ENCODE peak calls at places on chromosomes 1 and 21, in ten cellular contexts. R is HuH-7.5; Y is foreskin fibroblast; C is kidney glomerular epithelial cell; N is heart right ventricle; P is activated CD8-positive, alpha-beta memory T cell treated with anti-CD3 and anti-CD28 coated beads, Interleukin-2, amount 50 U/mL, for 48 hours; M is AG10803; L is WTC11; X is A172; T is brain microvascular endothelial cell. F is an unnamed sample.

GRCh38 chr1:225539069-225539468 is 111.2 kb upstream of the LBR start:
- DNase-seq in P (no peak), M (peak; percentile 8), Y (no peak), T (no peak), X (no peak), L (no peak), R (no peak), N (no peak), C (no peak), F (no peak)

GRCh38 chr1:8040586-8040985 is 14.5 kb upstream of the ERRFI1 start:
- DNase-seq in X (peak; percentile 93), T (peak; percentile 97), R (peak; percentile 32), L (no peak), M (peak; percentile 95), C (peak; percentile 95), Y (peak; percentile 97), P (no peak), N (peak; percentile 23), F (no peak)

GRCh38 chr1:202367200-202367742 is 18.8 kb downstream of the PPP1R12B start:
- DNase-seq in R (no peak), N (no peak), X (no peak), P (no peak), M (peak; percentile 93), C (no peak), L (no peak), T (no peak), Y (peak; percentile 50), F (no peak)

GRCh38 chr21:44735821-44736220 is 24.4 kb upstream of the TSPEAR start:
- DNase-seq in N (no peak), X (no peak), R (no peak), P (no peak), T (no peak), C (no peak), M (no peak), L (no peak), Y (no peak), F (no peak)

GRCh38 chr1:46595127-46595526 is 8.9 kb downstream of the MKNK1 start:
- DNase-seq in M (no peak), N (peak; percentile 66), P (no peak), X (no peak), L (no peak), C (no peak), R (no peak), T (no peak), Y (no peak), F (no peak)

GRCh38 chr1:39970274-39970673 is 15.3 kb downstream of the MFSD2A start:
- DNase-seq in L (no peak), Y (no peak), M (no peak), P (no peak), N (no peak), X (no peak), R (no peak), C (no peak), T (no peak), F (peak; percentile 88)

GRCh38 chr1:161993576-161993975 is 30.1 kb downstream of the OLFML2B start:
- DNase-seq in Y (no peak), T (no peak), R (no peak), N (no peak), L (no peak), P (no peak), M (no peak), C (no peak), X (no peak), F (no peak)

GRCh38 chr1:99681583-99681982 is 35.7 kb downstream of the PALMD start:
- DNase-seq in Y (no peak), N (no peak), P (no peak), C (no peak), L (no peak), T (peak; percentile 27), R (no peak), M (no peak), X (peak; percentile 37), F (no peak)

GRCh38 chr1:30888391-30888790 is 20.2 kb downstream of the SDC3 start:
- DNase-seq in N (peak; percentile 71), T (peak; percentile 66), C (peak; percentile 47), X (peak; percentile 27), Y (peak; percentile 85), R (no peak), M (peak; percentile 99), L (no peak), P (no peak), F (no peak)

GRCh38 chr1:156816561-156817328 is at the start of gene SH2D2A:
- DNase-seq in T (peak; percentile 65), P (peak; percentile 93), N (peak; percentile 45), C (no peak), M (peak; percentile 8), Y (no peak), L (no peak), X (peak; percentile 35), R (no peak), F (no peak)

GRCh38 chr1:169584483-169585144 is 1.7 kb downstream of the F5 start:
- DNase-seq in L (no peak), X (no peak), N (no peak), C (peak; percentile 36), R (peak; percentile 22), P (no peak), T (no peak), M (no peak), Y (no peak), F (no peak)

GRCh38 chr1:209643295-209644020 is 8.8 kb downstream of the LAMB3 start:
- DNase-seq in N (peak; percentile 71), M (peak; percentile 47), P (no peak), L (no peak), Y (no peak), R (no peak), T (no peak), C (no peak), X (no peak), F (no peak)

GRCh38 chr1:111992396-111992985 is 3.0 kb upstream of the KCND3 start:
- DNase-seq in P (no peak), R (no peak), T (no peak), N (peak; percentile 17), X (no peak), Y (no peak), L (no peak), M (no peak), C (no peak), F (no peak)

GRCh38 chr1:183270541-183271141 is 84.6 kb downstream of the LAMC2 start:
- DNase-seq in T (peak; percentile 71), N (peak; percentile 44), L (no peak), C (peak; percentile 23), Y (peak; percentile 93), R (no peak), P (no peak), M (peak; percentile 94), X (peak; percentile 94), F (peak; percentile 22)

GRCh38 chr1:104378414-104378813 is 628.7 kb downstream of the AMY1C start:
- DNase-seq in T (no peak), P (no peak), Y (no peak), X (no peak), C (no peak), L (no peak), M (no peak), N (no peak), R (no peak), F (no peak)

GRCh38 chr1:170836146-170836545 is 99.2 kb upstream of the MROH9 start:
- DNase-seq in P (no peak), T (peak; percentile 2), Y (peak; percentile 14), R (no peak), C (no peak), X (peak; percentile 15), N (no peak), L (no peak), M (peak; percentile 34), F (no peak)

GRCh38 chr1:32195531-32195930 is 4.9 kb upstream of the CCDC28B start:
- DNase-seq in R (no peak), T (no peak), N (no peak), Y (no peak), C (no peak), M (no peak), P (no peak), L (no peak), X (no peak), F (no peak)

GRCh38 chr1:169892819-169893644 is 664 bp downstream of the SCYL3 start:
- DNase-seq in C (peak; percentile 16), Y (no peak), X (no peak), L (no peak), N (no peak), T (peak; percentile 14), P (no peak), M (peak; percentile 20), R (no peak), F (no peak)